ENCODE peak calls at places on chromosome 17, in six cellular contexts. E is GOT3, J is COR-L47, A is DMS153, M is islet precursor cell, T is T-helper 17 cell. S is an unnamed sample.

GRCh38 chr17:57685499-57686132 is 59.5 kb downstream of the CCDC182 start:
- DNase-seq in E (no peak), J (no peak), A (no peak), M (peak; percentile 76), T (no peak), S (no peak)

GRCh38 chr17:73729101-73729500 is 84.9 kb upstream of the SDK2 start:
- DNase-seq in E (no peak), J (no peak), A (no peak), M (no peak), T (no peak), S (no peak)

GRCh38 chr17:72600934-72601333 is 480.1 kb downstream of the SOX9 start:
- DNase-seq in E (no peak), J (no peak), A (no peak), M (no peak), T (no peak), S (no peak)

GRCh38 chr17:48541574-48542113 is 3.3 kb downstream of the HOXB2 start:
- DNase-seq in E (no peak), J (peak; percentile 55), A (no peak), M (peak; percentile 86), T (peak; percentile 26), S (peak; percentile 51)

GRCh38 chr17:180380-181212 is 854 bp downstream of the DOC2B start:
- DNase-seq in E (no peak), J (no peak), A (no peak), M (no peak), T (no peak), S (no peak)

GRCh38 chr17:74442670-74443515 is 11.0 kb downstream of the GPRC5C start:
- DNase-seq in E (no peak), J (peak; percentile 51), A (peak; percentile 93), M (peak; percentile 62), T (no peak), S (no peak)

GRCh38 chr17:65455972-65456343 is 105.5 kb downstream of the AXIN2 start:
- DNase-seq in E (no peak), J (no peak), A (no peak), M (peak; percentile 78), T (no peak), S (no peak)

GRCh38 chr17:2067048-2067452 is 12.1 kb downstream of the HIC1 start:
- DNase-seq in E (no peak), J (no peak), A (no peak), M (no peak), T (no peak), S (no peak)

GRCh38 chr17:20184191-20184590 is 175.0 kb downstream of the SPECC1 start:
- DNase-seq in E (no peak), J (no peak), A (no peak), M (no peak), T (no peak), S (no peak)

GRCh38 chr17:40818733-40819527 is 3.5 kb downstream of the KRT10 start:
- DNase-seq in E (peak; percentile 75), J (peak; percentile 72), A (peak; percentile 74), M (peak; percentile 94), T (peak; percentile 76), S (peak; percentile 82)

GRCh38 chr17:46866747-46867146 is 15.4 kb downstream of the WNT9B start:
- DNase-seq in E (no peak), J (no peak), A (no peak), M (no peak), T (no peak), S (no peak)

GRCh38 chr17:74755533-74755932 is 7.1 kb downstream of the NHERF1 start:
- DNase-seq in E (no peak), J (no peak), A (no peak), M (no peak), T (no peak), S (no peak)

GRCh38 chr17:70654706-70655105 is 485.4 kb downstream of the KCNJ2 start:
- DNase-seq in E (no peak), J (peak; percentile 46), A (no peak), M (no peak), T (no peak), S (no peak)

GRCh38 chr17:30267625-30268024 is 24.1 kb downstream of the BLMH start:
- DNase-seq in E (no peak), J (no peak), A (no peak), M (no peak), T (no peak), S (no peak)

GRCh38 chr17:63838586-63839184 is 3.8 kb downstream of the SMARCD2 start:
- DNase-seq in E (no peak), J (peak; percentile 8), A (peak; percentile 34), M (peak; percentile 79), T (no peak), S (no peak)

GRCh38 chr17:81395600-81396277 is 482 bp downstream of the BAHCC1 start:
- DNase-seq in E (no peak), J (peak; percentile 26), A (no peak), M (no peak), T (no peak), S (no peak)

GRCh38 chr17:79033741-79034501 is 10.0 kb downstream of the C1QTNF1 start:
- DNase-seq in E (no peak), J (peak; percentile 92), A (peak; percentile 41), M (peak; percentile 66), T (no peak), S (no peak)

GRCh38 chr17:28849281-28849680 is 5.5 kb upstream of the ERAL1 start:
- DNase-seq in E (no peak), J (no peak), A (no peak), M (no peak), T (no peak), S (no peak)

GRCh38 chr17:68328676-68329075 is 37.4 kb downstream of the ARSG start:
- DNase-seq in E (no peak), J (no peak), A (no peak), M (peak; percentile 100), T (no peak), S (no peak)

GRCh38 chr17:27846042-27846655 is 45.8 kb upstream of the NOS2 start:
- DNase-seq in E (no peak), J (no peak), A (no peak), M (no peak), T (no peak), S (no peak)

GRCh38 chr17:44872131-44872768 is 24.6 kb downstream of the HIGD1B start:
- DNase-seq in E (no peak), J (peak; percentile 94), A (no peak), M (no peak), T (no peak), S (no peak)

GRCh38 chr17:63405741-63406261 is 40.3 kb downstream of the CYB561 start:
- DNase-seq in E (no peak), J (peak; percentile 41), A (peak; percentile 6), M (no peak), T (no peak), S (peak; percentile 52)

GRCh38 chr17:16282522-16282921 is 65.5 kb downstream of the PIGL start:
- DNase-seq in E (no peak), J (no peak), A (no peak), M (peak; percentile 70), T (no peak), S (peak; percentile 4)

GRCh38 chr17:81429353-81429774 is 34.1 kb downstream of the BAHCC1 start:
- DNase-seq in E (no peak), J (peak; percentile 93), A (peak; percentile 72), M (no peak), T (no peak), S (peak; percentile 76)

GRCh38 chr17:73278465-73279453 is 17.1 kb upstream of the CPSF4L start:
- DNase-seq in E (no peak), J (peak; percentile 69), A (peak; percentile 65), M (peak; percentile 63), T (no peak), S (no peak)

GRCh38 chr17:17493249-17493985 is 2.8 kb downstream of the RASD1 start:
- DNase-seq in E (no peak), J (no peak), A (no peak), M (peak; percentile 72), T (no peak), S (no peak)

GRCh38 chr17:6514371-6514770 is 42.0 kb downstream of the PITPNM3 start:
- DNase-seq in E (no peak), J (no peak), A (no peak), M (no peak), T (no peak), S (no peak)

GRCh38 chr17:73956169-73956568 is 247.3 kb upstream of the RPL38 start:
- DNase-seq in E (no peak), J (no peak), A (no peak), M (no peak), T (no peak), S (no peak)

GRCh38 chr17:36088559-36089376 is 1.2 kb downstream of the CCL3 start:
- DNase-seq in E (no peak), J (no peak), A (no peak), M (peak; percentile 61), T (no peak), S (no peak)